ENCODE peak calls at places on chromosome 5, in five cellular contexts. S is GM12864, K is RWPE1, F is ELF-1, L is fibroblast of mammary gland. R is an unnamed sample.

GRCh38 chr5:179700401-179700918 is 1.7 kb downstream of the CANX start:
- DNase-seq in S (no peak), K (peak), F (no peak), L (peak), R (no peak)

GRCh38 chr5:16489322-16489791 is 23.8 kb upstream of the ZNF622 start:
- DNase-seq in S (no peak), K (peak), F (no peak), L (peak), R (no peak)

GRCh38 chr5:147628054-147628895 is 118.4 kb upstream of the DPYSL3 start:
- DNase-seq in S (peak), K (peak), F (peak), L (peak), R (peak)

GRCh38 chr5:151742870-151743294 is 15.5 kb downstream of the ATOX1 start:
- DNase-seq in S (no peak), K (peak), F (peak), L (peak), R (no peak)

GRCh38 chr5:136998864-136999263 is 500.3 kb downstream of the SPOCK1 start:
- DNase-seq in S (no peak), K (no peak), F (no peak), L (no peak), R (no peak)

GRCh38 chr5:55223219-55223987 is 3.7 kb downstream of the MCIDAS start:
- DNase-seq in S (no peak), K (no peak), F (peak), L (no peak), R (no peak)

GRCh38 chr5:96986450-96986849 is 50.6 kb downstream of the LNPEP start:
- DNase-seq in S (no peak), K (no peak), F (no peak), L (no peak), R (no peak)

GRCh38 chr5:133907075-133907474 is 61.4 kb downstream of the C5orf15 start:
- DNase-seq in S (no peak), K (no peak), F (no peak), L (no peak), R (no peak)

GRCh38 chr5:62514510-62515119 is 64.0 kb upstream of the LRRC70 start:
- DNase-seq in S (no peak), K (no peak), F (no peak), L (no peak), R (no peak)

GRCh38 chr5:56851258-56851941 is 36.1 kb downstream of the MAP3K1 start:
- DNase-seq in S (no peak), K (no peak), F (no peak), L (peak), R (no peak)

GRCh38 chr5:177389368-177390169 is 5.3 kb downstream of the SLC34A1 start:
- DNase-seq in S (peak), K (peak), F (peak), L (peak), R (no peak)

GRCh38 chr5:104048231-104048630 is 485.6 kb upstream of the NUDT12 start:
- DNase-seq in S (no peak), K (no peak), F (no peak), L (no peak), R (no peak)

GRCh38 chr5:1759378-1759970 is 40.2 kb downstream of the MRPL36 start:
- DNase-seq in S (no peak), K (no peak), F (no peak), L (no peak), R (no peak)

GRCh38 chr5:134738963-134739661 is 764 bp downstream of the CAMLG start:
- DNase-seq in S (no peak), K (peak), F (peak), L (peak), R (no peak)

GRCh38 chr5:123937230-123937629 is 425.3 kb downstream of the CSNK1G3 start:
- DNase-seq in S (peak), K (peak), F (peak), L (peak), R (no peak)

GRCh38 chr5:112316731-112317130 is 102.3 kb downstream of the EPB41L4A start:
- DNase-seq in S (no peak), K (no peak), F (no peak), L (no peak), R (no peak)

GRCh38 chr5:91378683-91379601 is 4.2 kb downstream of the ARRDC3 start:
- DNase-seq in S (no peak), K (no peak), F (no peak), L (no peak), R (no peak)

R was measured in stimulated activated CD8-positive, alpha-beta memory T cell treated with anti-CD3 and anti-CD28 coated beads, Interleukin-15, amount 100 ng/mL, for 1 hour.